ENCODE peak calls at places on chromosome 5, in five cellular contexts. L is activated CD4-positive, alpha-beta T cell treated with anti-CD3 and anti-CD28 coated beads for 36 hours; U is CD4-positive, alpha-beta T cell; R is A549; E is left cardiac atrium. Y is an unnamed sample.

GRCh38 chr5:128695791-128696520 is 157.9 kb upstream of the FBN2 start:
- ATAC-seq in L (no peak), U (no peak), R (no peak), E (no peak), Y (no peak)

GRCh38 chr5:112635771-112636170 is 101.9 kb upstream of the APC start:
- ATAC-seq in L (no peak), U (no peak), R (no peak), E (no peak), Y (no peak)

GRCh38 chr5:57414857-57415256 is 67.8 kb downstream of the ACTBL2 start:
- ATAC-seq in L (no peak), U (no peak), R (no peak), E (no peak), Y (no peak)

GRCh38 chr5:157729858-157730257 is 1.4 kb upstream of the THG1L start:
- ATAC-seq in L (peak), U (no peak), R (no peak), E (no peak), Y (no peak)

GRCh38 chr5:89948977-89949376 is 460.6 kb downstream of the CETN3 start:
- ATAC-seq in L (no peak), U (no peak), R (no peak), E (no peak), Y (no peak)

GRCh38 chr5:149942199-149942598 is 2.4 kb downstream of the PDE6A start:
- ATAC-seq in L (no peak), U (no peak), R (no peak), E (no peak), Y (no peak)

GRCh38 chr5:171965740-171966139 is 40.7 kb downstream of the FBXW11 start:
- ATAC-seq in L (peak), U (no peak), R (no peak), E (no peak), Y (peak)

GRCh38 chr5:176781638-176782570 is 28.5 kb upstream of the UNC5A start:
- ATAC-seq in L (no peak), U (no peak), R (no peak), E (no peak), Y (no peak)

GRCh38 chr5:141857226-141857625 is 21.0 kb downstream of the PCDH1 start:
- ATAC-seq in L (no peak), U (no peak), R (no peak), E (no peak), Y (no peak)

GRCh38 chr5:14504816-14505215 is 76.8 kb upstream of the OTULINL start:
- ATAC-seq in L (no peak), U (no peak), R (no peak), E (no peak), Y (no peak)

Y was measured in esophagus mucosa.